ENCODE peak calls at places on chromosomes 13 and 19, in nine cellular contexts. One of them, this sample, is unnamed.

GRCh38 chr13:67258482-67258881 is 28.3 kb upstream of the PCDH9 start:
- DNase-seq in activated CD8-positive, alpha-beta memory T cell treated with anti-CD3 and anti-CD28 coated beads for 24 hours: no peak
- DNase-seq in esophagus squamous epithelium: no peak
- DNase-seq in C1 segment of cervical spinal cord: no peak
- DNase-seq in cardiac fibroblast: peak; percentile 11
- DNase-seq in CD4-positive, CD25-positive, alpha-beta regulatory T cell: no peak
- DNase-seq in activated naive CD4-positive, alpha-beta T cell: no peak
- DNase-seq in hippocampal formation: no peak
- DNase-seq in T-helper 9 cell: no peak
- DNase-seq in this sample: no peak

GRCh38 chr13:100828226-100828625 is 153.6 kb upstream of the TMTC4 start:
- DNase-seq in cardiac fibroblast: no peak
- DNase-seq in esophagus squamous epithelium: no peak
- DNase-seq in activated CD8-positive, alpha-beta memory T cell treated with anti-CD3 and anti-CD28 coated beads for 24 hours: no peak
- DNase-seq in hippocampal formation: peak; percentile 11
- DNase-seq in T-helper 9 cell: no peak
- DNase-seq in C1 segment of cervical spinal cord: no peak
- DNase-seq in CD4-positive, CD25-positive, alpha-beta regulatory T cell: no peak
- DNase-seq in activated naive CD4-positive, alpha-beta T cell: no peak
- DNase-seq in this sample: no peak

GRCh38 chr13:111061338-111062045 is 53.6 kb upstream of the ARHGEF7 start:
- DNase-seq in esophagus squamous epithelium: no peak
- DNase-seq in hippocampal formation: no peak
- DNase-seq in cardiac fibroblast: no peak
- DNase-seq in activated naive CD4-positive, alpha-beta T cell: no peak
- DNase-seq in CD4-positive, CD25-positive, alpha-beta regulatory T cell: no peak
- DNase-seq in activated CD8-positive, alpha-beta memory T cell treated with anti-CD3 and anti-CD28 coated beads for 24 hours: no peak
- DNase-seq in T-helper 9 cell: no peak
- DNase-seq in C1 segment of cervical spinal cord: no peak
- DNase-seq in this sample: no peak

GRCh38 chr19:52936151-52936957 is 13.1 kb upstream of the ZNF888 start:
- DNase-seq in CD4-positive, CD25-positive, alpha-beta regulatory T cell: no peak
- DNase-seq in esophagus squamous epithelium: no peak
- DNase-seq in hippocampal formation: no peak
- DNase-seq in activated CD8-positive, alpha-beta memory T cell treated with anti-CD3 and anti-CD28 coated beads for 24 hours: no peak
- DNase-seq in C1 segment of cervical spinal cord: no peak
- DNase-seq in cardiac fibroblast: no peak
- DNase-seq in T-helper 9 cell: no peak
- DNase-seq in activated naive CD4-positive, alpha-beta T cell: no peak
- DNase-seq in this sample: no peak

GRCh38 chr19:17058236-17058635 is 17.0 kb downstream of the HAUS8 start:
- DNase-seq in C1 segment of cervical spinal cord: no peak
- DNase-seq in CD4-positive, CD25-positive, alpha-beta regulatory T cell: no peak
- DNase-seq in esophagus squamous epithelium: no peak
- DNase-seq in T-helper 9 cell: no peak
- DNase-seq in hippocampal formation: no peak
- DNase-seq in cardiac fibroblast: peak; percentile 40
- DNase-seq in activated CD8-positive, alpha-beta memory T cell treated with anti-CD3 and anti-CD28 coated beads for 24 hours: no peak
- DNase-seq in activated naive CD4-positive, alpha-beta T cell: no peak
- DNase-seq in this sample: no peak

GRCh38 chr19:55373318-55373992 is 3.2 kb upstream of the TMEM190 start:
- DNase-seq in CD4-positive, CD25-positive, alpha-beta regulatory T cell: no peak
- DNase-seq in esophagus squamous epithelium: no peak
- DNase-seq in activated CD8-positive, alpha-beta memory T cell treated with anti-CD3 and anti-CD28 coated beads for 24 hours: no peak
- DNase-seq in T-helper 9 cell: no peak
- DNase-seq in hippocampal formation: no peak
- DNase-seq in C1 segment of cervical spinal cord: no peak
- DNase-seq in cardiac fibroblast: no peak
- DNase-seq in activated naive CD4-positive, alpha-beta T cell: no peak
- DNase-seq in this sample: no peak

GRCh38 chr13:84951128-84951527 is 848.1 kb downstream of the SLITRK6 start:
- DNase-seq in activated naive CD4-positive, alpha-beta T cell: no peak
- DNase-seq in CD4-positive, CD25-positive, alpha-beta regulatory T cell: no peak
- DNase-seq in cardiac fibroblast: no peak
- DNase-seq in activated CD8-positive, alpha-beta memory T cell treated with anti-CD3 and anti-CD28 coated beads for 24 hours: no peak
- DNase-seq in hippocampal formation: no peak
- DNase-seq in esophagus squamous epithelium: no peak
- DNase-seq in T-helper 9 cell: no peak
- DNase-seq in C1 segment of cervical spinal cord: no peak
- DNase-seq in this sample: no peak

GRCh38 chr19:41302624-41303351 is 7.2 kb upstream of the CCDC97 start:
- DNase-seq in activated naive CD4-positive, alpha-beta T cell: peak; percentile 27
- DNase-seq in T-helper 9 cell: peak; percentile 54
- DNase-seq in CD4-positive, CD25-positive, alpha-beta regulatory T cell: peak; percentile 70
- DNase-seq in cardiac fibroblast: no peak
- DNase-seq in activated CD8-positive, alpha-beta memory T cell treated with anti-CD3 and anti-CD28 coated beads for 24 hours: peak; percentile 91
- DNase-seq in esophagus squamous epithelium: no peak
- DNase-seq in hippocampal formation: no peak
- DNase-seq in C1 segment of cervical spinal cord: no peak
- DNase-seq in this sample: no peak

GRCh38 chr13:50119593-50119992 is 104.3 kb downstream of the KCNRG start:
- DNase-seq in cardiac fibroblast: peak; percentile 68
- DNase-seq in T-helper 9 cell: no peak
- DNase-seq in C1 segment of cervical spinal cord: no peak
- DNase-seq in CD4-positive, CD25-positive, alpha-beta regulatory T cell: no peak
- DNase-seq in activated CD8-positive, alpha-beta memory T cell treated with anti-CD3 and anti-CD28 coated beads for 24 hours: no peak
- DNase-seq in activated naive CD4-positive, alpha-beta T cell: no peak
- DNase-seq in esophagus squamous epithelium: no peak
- DNase-seq in hippocampal formation: no peak
- DNase-seq in this sample: no peak

GRCh38 chr13:26469602-26470001 is 87.9 kb upstream of the WASF3 start:
- DNase-seq in activated naive CD4-positive, alpha-beta T cell: no peak
- DNase-seq in esophagus squamous epithelium: no peak
- DNase-seq in T-helper 9 cell: no peak
- DNase-seq in CD4-positive, CD25-positive, alpha-beta regulatory T cell: no peak
- DNase-seq in C1 segment of cervical spinal cord: no peak
- DNase-seq in activated CD8-positive, alpha-beta memory T cell treated with anti-CD3 and anti-CD28 coated beads for 24 hours: no peak
- DNase-seq in cardiac fibroblast: no peak
- DNase-seq in hippocampal formation: no peak
- DNase-seq in this sample: no peak

GRCh38 chr19:17052439-17052838 is 22.8 kb downstream of the HAUS8 start:
- DNase-seq in CD4-positive, CD25-positive, alpha-beta regulatory T cell: peak; percentile 51
- DNase-seq in cardiac fibroblast: peak; percentile 72
- DNase-seq in activated CD8-positive, alpha-beta memory T cell treated with anti-CD3 and anti-CD28 coated beads for 24 hours: no peak
- DNase-seq in T-helper 9 cell: no peak
- DNase-seq in hippocampal formation: no peak
- DNase-seq in esophagus squamous epithelium: no peak
- DNase-seq in C1 segment of cervical spinal cord: no peak
- DNase-seq in activated naive CD4-positive, alpha-beta T cell: peak; percentile 6
- DNase-seq in this sample: no peak

GRCh38 chr13:66624302-66624701 is 605.8 kb downstream of the PCDH9 start:
- DNase-seq in CD4-positive, CD25-positive, alpha-beta regulatory T cell: no peak
- DNase-seq in activated naive CD4-positive, alpha-beta T cell: no peak
- DNase-seq in activated CD8-positive, alpha-beta memory T cell treated with anti-CD3 and anti-CD28 coated beads for 24 hours: no peak
- DNase-seq in cardiac fibroblast: no peak
- DNase-seq in T-helper 9 cell: no peak
- DNase-seq in esophagus squamous epithelium: no peak
- DNase-seq in C1 segment of cervical spinal cord: no peak
- DNase-seq in hippocampal formation: no peak
- DNase-seq in this sample: no peak

GRCh38 chr19:47109541-47110375 is 3.8 kb downstream of the ZC3H4 start:
- DNase-seq in CD4-positive, CD25-positive, alpha-beta regulatory T cell: peak; percentile 89
- DNase-seq in esophagus squamous epithelium: no peak
- DNase-seq in C1 segment of cervical spinal cord: no peak
- DNase-seq in hippocampal formation: peak; percentile 11
- DNase-seq in activated CD8-positive, alpha-beta memory T cell treated with anti-CD3 and anti-CD28 coated beads for 24 hours: peak; percentile 80
- DNase-seq in activated naive CD4-positive, alpha-beta T cell: no peak
- DNase-seq in cardiac fibroblast: peak; percentile 62
- DNase-seq in T-helper 9 cell: no peak
- DNase-seq in this sample: no peak

GRCh38 chr13:66703597-66703996 is 526.5 kb downstream of the PCDH9 start:
- DNase-seq in esophagus squamous epithelium: no peak
- DNase-seq in cardiac fibroblast: no peak
- DNase-seq in activated CD8-positive, alpha-beta memory T cell treated with anti-CD3 and anti-CD28 coated beads for 24 hours: no peak
- DNase-seq in activated naive CD4-positive, alpha-beta T cell: no peak
- DNase-seq in T-helper 9 cell: no peak
- DNase-seq in C1 segment of cervical spinal cord: no peak
- DNase-seq in hippocampal formation: no peak
- DNase-seq in CD4-positive, CD25-positive, alpha-beta regulatory T cell: no peak
- DNase-seq in this sample: no peak

GRCh38 chr19:42176990-42177685 is 40.3 kb downstream of the DEDD2 start:
- DNase-seq in CD4-positive, CD25-positive, alpha-beta regulatory T cell: peak; percentile 77
- DNase-seq in activated naive CD4-positive, alpha-beta T cell: peak; percentile 57
- DNase-seq in T-helper 9 cell: peak; percentile 74
- DNase-seq in hippocampal formation: peak; percentile 62
- DNase-seq in C1 segment of cervical spinal cord: no peak
- DNase-seq in cardiac fibroblast: peak; percentile 73
- DNase-seq in esophagus squamous epithelium: no peak
- DNase-seq in activated CD8-positive, alpha-beta memory T cell treated with anti-CD3 and anti-CD28 coated beads for 24 hours: peak; percentile 86
- DNase-seq in this sample: peak; percentile 46

GRCh38 chr19:15283141-15283885 is 49.0 kb downstream of the BRD4 start:
- DNase-seq in hippocampal formation: no peak
- DNase-seq in T-helper 9 cell: no peak
- DNase-seq in activated naive CD4-positive, alpha-beta T cell: no peak
- DNase-seq in esophagus squamous epithelium: no peak
- DNase-seq in cardiac fibroblast: peak; percentile 55
- DNase-seq in activated CD8-positive, alpha-beta memory T cell treated with anti-CD3 and anti-CD28 coated beads for 24 hours: no peak
- DNase-seq in CD4-positive, CD25-positive, alpha-beta regulatory T cell: no peak
- DNase-seq in C1 segment of cervical spinal cord: no peak
- DNase-seq in this sample: no peak

GRCh38 chr13:111281751-111282311 is 38.6 kb upstream of the TEX29 start:
- DNase-seq in hippocampal formation: no peak
- DNase-seq in C1 segment of cervical spinal cord: no peak
- DNase-seq in cardiac fibroblast: peak; percentile 67
- DNase-seq in esophagus squamous epithelium: no peak
- DNase-seq in activated naive CD4-positive, alpha-beta T cell: no peak
- DNase-seq in activated CD8-positive, alpha-beta memory T cell treated with anti-CD3 and anti-CD28 coated beads for 24 hours: no peak
- DNase-seq in T-helper 9 cell: no peak
- DNase-seq in CD4-positive, CD25-positive, alpha-beta regulatory T cell: no peak
- DNase-seq in this sample: no peak

GRCh38 chr19:10871711-10872550 is 578 bp downstream of the CARM1 start:
- DNase-seq in esophagus squamous epithelium: no peak
- DNase-seq in hippocampal formation: peak; percentile 17
- DNase-seq in C1 segment of cervical spinal cord: no peak
- DNase-seq in activated CD8-positive, alpha-beta memory T cell treated with anti-CD3 and anti-CD28 coated beads for 24 hours: peak; percentile 79
- DNase-seq in activated naive CD4-positive, alpha-beta T cell: no peak
- DNase-seq in CD4-positive, CD25-positive, alpha-beta regulatory T cell: peak; percentile 39
- DNase-seq in T-helper 9 cell: no peak
- DNase-seq in cardiac fibroblast: peak; percentile 20
- DNase-seq in this sample: no peak

GRCh38 chr13:55432814-55433213 is 1707.9 kb upstream of the PRR20A start:
- DNase-seq in C1 segment of cervical spinal cord: no peak
- DNase-seq in CD4-positive, CD25-positive, alpha-beta regulatory T cell: no peak
- DNase-seq in activated CD8-positive, alpha-beta memory T cell treated with anti-CD3 and anti-CD28 coated beads for 24 hours: no peak
- DNase-seq in esophagus squamous epithelium: no peak
- DNase-seq in activated naive CD4-positive, alpha-beta T cell: no peak
- DNase-seq in hippocampal formation: no peak
- DNase-seq in cardiac fibroblast: no peak
- DNase-seq in T-helper 9 cell: no peak
- DNase-seq in this sample: no peak

GRCh38 chr13:110536006-110536693 is 25.4 kb downstream of the RAB20 start:
- DNase-seq in C1 segment of cervical spinal cord: no peak
- DNase-seq in activated CD8-positive, alpha-beta memory T cell treated with anti-CD3 and anti-CD28 coated beads for 24 hours: no peak
- DNase-seq in CD4-positive, CD25-positive, alpha-beta regulatory T cell: no peak
- DNase-seq in T-helper 9 cell: no peak
- DNase-seq in activated naive CD4-positive, alpha-beta T cell: no peak
- DNase-seq in esophagus squamous epithelium: no peak
- DNase-seq in cardiac fibroblast: no peak
- DNase-seq in hippocampal formation: peak; percentile 31
- DNase-seq in this sample: no peak

This sample was measured in omental fat pad.